ENCODE peak calls at places on chromosome 7, in ten cellular contexts. One of them, this sample, is unnamed. For H3K36me3 and H3K4me1, the result is how much of the 10 kb centered on the place peaks cover.

GRCh38 chr7:94656925-94657731 is 1.2 kb upstream of the SGCE start:
- DNase-seq in HepG2: no peak
- DNase-seq in IMR-90: peak
- DNase-seq in effector memory CD4-positive, alpha-beta T cell: peak
- DNase-seq in sigmoid colon: no peak
- DNase-seq in aorta: peak
- DNase-seq in CD8-positive, alpha-beta memory T cell: peak
- DNase-seq in Caco-2: peak
- DNase-seq in GM23248: peak
- DNase-seq in ascending aorta: no peak
- DNase-seq in this sample: no peak

GRCh38 chr7:68862736-68863135 is 735.5 kb upstream of the AUTS2 start:
- DNase-seq in IMR-90: no peak
- DNase-seq in HepG2: no peak
- DNase-seq in effector memory CD4-positive, alpha-beta T cell: no peak
- DNase-seq in ascending aorta: no peak
- DNase-seq in Caco-2: no peak
- DNase-seq in GM23248: no peak
- DNase-seq in sigmoid colon: no peak
- DNase-seq in aorta: no peak
- DNase-seq in CD8-positive, alpha-beta memory T cell: no peak
- DNase-seq in this sample: no peak

GRCh38 chr7:141042222-141043193 is 27.8 kb upstream of the MRPS33 start:
- DNase-seq in ascending aorta: no peak
- DNase-seq in HepG2: peak
- DNase-seq in sigmoid colon: no peak
- DNase-seq in GM23248: peak
- DNase-seq in Caco-2: no peak
- DNase-seq in effector memory CD4-positive, alpha-beta T cell: no peak
- DNase-seq in CD8-positive, alpha-beta memory T cell: no peak
- DNase-seq in IMR-90: peak
- DNase-seq in aorta: no peak
- DNase-seq in this sample: no peak

GRCh38 chr7:5351508-5352265 is 68.9 kb downstream of the SLC29A4 start:
- DNase-seq in CD8-positive, alpha-beta memory T cell: no peak
- DNase-seq in HepG2: no peak
- DNase-seq in aorta: no peak
- DNase-seq in Caco-2: no peak
- DNase-seq in effector memory CD4-positive, alpha-beta T cell: no peak
- DNase-seq in IMR-90: peak
- DNase-seq in GM23248: no peak
- DNase-seq in ascending aorta: no peak
- DNase-seq in sigmoid colon: peak
- DNase-seq in this sample: no peak

GRCh38 chr7:102279537-102280400 is 6.9 kb upstream of the SH2B2 start:
- DNase-seq in GM23248: peak
- DNase-seq in HepG2: peak
- DNase-seq in IMR-90: peak
- DNase-seq in CD8-positive, alpha-beta memory T cell: peak
- DNase-seq in sigmoid colon: no peak
- DNase-seq in effector memory CD4-positive, alpha-beta T cell: peak
- DNase-seq in aorta: no peak
- DNase-seq in Caco-2: peak
- DNase-seq in ascending aorta: no peak
- DNase-seq in this sample: peak

GRCh38 chr7:80785961-80786360 is 132.9 kb downstream of the SEMA3C start:
- DNase-seq in sigmoid colon: no peak
- DNase-seq in aorta: no peak
- DNase-seq in HepG2: no peak
- DNase-seq in IMR-90: peak
- DNase-seq in Caco-2: no peak
- DNase-seq in GM23248: peak
- DNase-seq in CD8-positive, alpha-beta memory T cell: no peak
- DNase-seq in effector memory CD4-positive, alpha-beta T cell: no peak
- DNase-seq in ascending aorta: no peak
- DNase-seq in this sample: no peak

GRCh38 chr7:132211971-132212370 is 364.3 kb downstream of the PLXNA4 start:
- DNase-seq in sigmoid colon: peak
- DNase-seq in CD8-positive, alpha-beta memory T cell: no peak
- DNase-seq in ascending aorta: no peak
- DNase-seq in effector memory CD4-positive, alpha-beta T cell: no peak
- DNase-seq in GM23248: no peak
- DNase-seq in HepG2: no peak
- DNase-seq in aorta: no peak
- DNase-seq in IMR-90: no peak
- DNase-seq in Caco-2: no peak
- DNase-seq in this sample: no peak

GRCh38 chr7:4069268-4070095 is 612.6 kb upstream of the FOXK1 start:
- DNase-seq in GM23248: no peak
- DNase-seq in IMR-90: no peak
- DNase-seq in sigmoid colon: no peak
- DNase-seq in ascending aorta: no peak
- DNase-seq in Caco-2: no peak
- DNase-seq in effector memory CD4-positive, alpha-beta T cell: no peak
- DNase-seq in aorta: no peak
- DNase-seq in HepG2: no peak
- DNase-seq in CD8-positive, alpha-beta memory T cell: no peak
- DNase-seq in this sample: no peak

GRCh38 chr7:129433823-129434171 is 435 bp upstream of the STRIP2 start:
- DNase-seq in aorta: no peak
- DNase-seq in IMR-90: no peak
- DNase-seq in ascending aorta: no peak
- DNase-seq in GM23248: no peak
- DNase-seq in sigmoid colon: no peak
- DNase-seq in CD8-positive, alpha-beta memory T cell: no peak
- DNase-seq in Caco-2: peak
- DNase-seq in HepG2: peak
- DNase-seq in effector memory CD4-positive, alpha-beta T cell: no peak
- DNase-seq in this sample: no peak

GRCh38 chr7:51321961-51322515 is 5.4 kb upstream of the COBL start:
- DNase-seq in effector memory CD4-positive, alpha-beta T cell: no peak
- DNase-seq in GM23248: no peak
- DNase-seq in HepG2: no peak
- DNase-seq in Caco-2: no peak
- DNase-seq in aorta: no peak
- DNase-seq in CD8-positive, alpha-beta memory T cell: no peak
- DNase-seq in ascending aorta: no peak
- DNase-seq in sigmoid colon: no peak
- DNase-seq in IMR-90: no peak
- DNase-seq in this sample: no peak

GRCh38 chr7:128188396-128189230 is 52.5 kb upstream of the LEP start:
- DNase-seq in ascending aorta: no peak
- DNase-seq in CD8-positive, alpha-beta memory T cell: no peak
- DNase-seq in sigmoid colon: peak
- DNase-seq in IMR-90: no peak
- DNase-seq in aorta: no peak
- DNase-seq in effector memory CD4-positive, alpha-beta T cell: no peak
- DNase-seq in HepG2: no peak
- DNase-seq in GM23248: no peak
- DNase-seq in Caco-2: peak
- DNase-seq in this sample: no peak

GRCh38 chr7:24445041-24445440 is 128.2 kb upstream of the PALS2 start:
- DNase-seq in effector memory CD4-positive, alpha-beta T cell: no peak
- DNase-seq in aorta: no peak
- DNase-seq in GM23248: no peak
- DNase-seq in IMR-90: no peak
- DNase-seq in ascending aorta: no peak
- DNase-seq in Caco-2: no peak
- DNase-seq in HepG2: no peak
- DNase-seq in CD8-positive, alpha-beta memory T cell: no peak
- DNase-seq in sigmoid colon: no peak
- DNase-seq in this sample: no peak

GRCh38 chr7:148191391-148192076 is 399.0 kb upstream of the C7orf33 start:
- DNase-seq in effector memory CD4-positive, alpha-beta T cell: no peak
- DNase-seq in HepG2: no peak
- DNase-seq in ascending aorta: no peak
- DNase-seq in sigmoid colon: no peak
- DNase-seq in IMR-90: no peak
- DNase-seq in aorta: no peak
- DNase-seq in CD8-positive, alpha-beta memory T cell: no peak
- DNase-seq in Caco-2: no peak
- DNase-seq in GM23248: no peak
- DNase-seq in this sample: no peak

GRCh38 chr7:142556745-142557144 is 192.5 kb upstream of the PRSS1 start:
- DNase-seq in GM23248: peak
- DNase-seq in IMR-90: peak
- DNase-seq in ascending aorta: peak
- DNase-seq in aorta: peak
- DNase-seq in Caco-2: peak
- DNase-seq in CD8-positive, alpha-beta memory T cell: no peak
- DNase-seq in sigmoid colon: no peak
- DNase-seq in effector memory CD4-positive, alpha-beta T cell: no peak
- DNase-seq in HepG2: peak
- DNase-seq in this sample: no peak

GRCh38 chr7:102942181-102942882 is 29.5 kb downstream of the LRRC17 start:
- DNase-seq in HepG2: no peak
- DNase-seq in IMR-90: no peak
- DNase-seq in ascending aorta: no peak
- DNase-seq in sigmoid colon: no peak
- DNase-seq in GM23248: no peak
- DNase-seq in Caco-2: no peak
- DNase-seq in aorta: no peak
- DNase-seq in CD8-positive, alpha-beta memory T cell: no peak
- DNase-seq in effector memory CD4-positive, alpha-beta T cell: no peak
- DNase-seq in this sample: no peak

GRCh38 chr7:10973061-10973941 is at the start of gene PHF14:
- DNase-seq in effector memory CD4-positive, alpha-beta T cell: peak
- DNase-seq in Caco-2: peak
- DNase-seq in CD8-positive, alpha-beta memory T cell: peak
- DNase-seq in sigmoid colon: peak
- DNase-seq in ascending aorta: peak
- DNase-seq in HepG2: peak
- DNase-seq in GM23248: peak
- DNase-seq in IMR-90: peak
- DNase-seq in aorta: peak
- DNase-seq in this sample: peak

GRCh38 chr7:114426380-114426779 is 11.8 kb downstream of the FOXP2 start:
- DNase-seq in HepG2: no peak
- DNase-seq in IMR-90: no peak
- DNase-seq in effector memory CD4-positive, alpha-beta T cell: no peak
- DNase-seq in GM23248: no peak
- DNase-seq in ascending aorta: no peak
- DNase-seq in sigmoid colon: no peak
- DNase-seq in Caco-2: no peak
- DNase-seq in aorta: no peak
- DNase-seq in CD8-positive, alpha-beta memory T cell: no peak
- DNase-seq in this sample: no peak

GRCh38 chr7:200704-201103 is 8.3 kb downstream of the FAM20C start:
- DNase-seq in IMR-90: no peak
- DNase-seq in HepG2: no peak
- DNase-seq in CD8-positive, alpha-beta memory T cell: no peak
- DNase-seq in Caco-2: no peak
- DNase-seq in GM23248: no peak
- DNase-seq in ascending aorta: no peak
- DNase-seq in effector memory CD4-positive, alpha-beta T cell: no peak
- DNase-seq in sigmoid colon: no peak
- DNase-seq in aorta: no peak
- DNase-seq in this sample: no peak

GRCh38 chr7:44561962-44562621 is 11.6 kb downstream of the DDX56 start:
- DNase-seq in ascending aorta: no peak
- DNase-seq in IMR-90: peak
- DNase-seq in HepG2: peak
- DNase-seq in Caco-2: peak
- DNase-seq in GM23248: peak
- DNase-seq in effector memory CD4-positive, alpha-beta T cell: no peak
- DNase-seq in aorta: no peak
- DNase-seq in CD8-positive, alpha-beta memory T cell: no peak
- DNase-seq in sigmoid colon: no peak
- DNase-seq in this sample: no peak

GRCh38 chr7:142542938-142543337 is 206.3 kb upstream of the PRSS1 start:
- DNase-seq in Caco-2: no peak
- DNase-seq in HepG2: no peak
- DNase-seq in aorta: no peak
- DNase-seq in effector memory CD4-positive, alpha-beta T cell: no peak
- DNase-seq in ascending aorta: no peak
- DNase-seq in GM23248: peak
- DNase-seq in IMR-90: peak
- DNase-seq in CD8-positive, alpha-beta memory T cell: no peak
- DNase-seq in sigmoid colon: no peak
- DNase-seq in this sample: no peak

GRCh38 chr7:48078470-48078869 is 10.6 kb upstream of the UPP1 start:
- DNase-seq in sigmoid colon: no peak
- DNase-seq in ascending aorta: no peak
- DNase-seq in effector memory CD4-positive, alpha-beta T cell: no peak
- DNase-seq in aorta: no peak
- DNase-seq in HepG2: no peak
- DNase-seq in GM23248: no peak
- DNase-seq in IMR-90: no peak
- DNase-seq in CD8-positive, alpha-beta memory T cell: no peak
- DNase-seq in Caco-2: no peak
- DNase-seq in this sample: no peak

GRCh38 chr7:64978497-64979203 is 12.2 kb downstream of the ZNF117 start:
- DNase-seq in sigmoid colon: no peak
- DNase-seq in Caco-2: no peak
- DNase-seq in GM23248: no peak
- DNase-seq in ascending aorta: no peak
- DNase-seq in effector memory CD4-positive, alpha-beta T cell: no peak
- DNase-seq in IMR-90: no peak
- DNase-seq in aorta: no peak
- DNase-seq in HepG2: no peak
- DNase-seq in CD8-positive, alpha-beta memory T cell: no peak
- DNase-seq in this sample: no peak
- H3K36me3 ChIP-seq in sigmoid colon: under half
- H3K36me3 ChIP-seq in Caco-2: under half
- H3K36me3 ChIP-seq in GM23248: half or more
- H3K36me3 ChIP-seq in ascending aorta: under half
- H3K36me3 ChIP-seq in effector memory CD4-positive, alpha-beta T cell: under half
- H3K36me3 ChIP-seq in IMR-90: under half
- H3K36me3 ChIP-seq in aorta: under half
- H3K36me3 ChIP-seq in HepG2: under half
- H3K36me3 ChIP-seq in CD8-positive, alpha-beta memory T cell: under half
- H3K36me3 ChIP-seq in this sample: under half

GRCh38 chr7:157987906-157988305 is 599.7 kb downstream of the PTPRN2 start:
- DNase-seq in IMR-90: no peak
- DNase-seq in ascending aorta: no peak
- DNase-seq in aorta: no peak
- DNase-seq in CD8-positive, alpha-beta memory T cell: no peak
- DNase-seq in HepG2: no peak
- DNase-seq in sigmoid colon: no peak
- DNase-seq in effector memory CD4-positive, alpha-beta T cell: no peak
- DNase-seq in GM23248: no peak
- DNase-seq in Caco-2: no peak
- DNase-seq in this sample: no peak
- H3K4me3 ChIP-seq in IMR-90: no peak
- H3K4me3 ChIP-seq in ascending aorta: no peak
- H3K4me3 ChIP-seq in aorta: no peak
- H3K4me3 ChIP-seq in CD8-positive, alpha-beta memory T cell: no peak
- H3K4me3 ChIP-seq in HepG2: no peak
- H3K4me3 ChIP-seq in sigmoid colon: no peak
- H3K4me3 ChIP-seq in effector memory CD4-positive, alpha-beta T cell: no peak
- H3K4me3 ChIP-seq in GM23248: no peak
- H3K4me3 ChIP-seq in Caco-2: no peak
- H3K4me3 ChIP-seq in this sample: no peak

GRCh38 chr7:90270431-90271178 is 25.6 kb downstream of the CFAP69 start:
- DNase-seq in GM23248: no peak
- DNase-seq in CD8-positive, alpha-beta memory T cell: no peak
- DNase-seq in HepG2: peak
- DNase-seq in sigmoid colon: no peak
- DNase-seq in Caco-2: no peak
- DNase-seq in IMR-90: no peak
- DNase-seq in ascending aorta: no peak
- DNase-seq in effector memory CD4-positive, alpha-beta T cell: no peak
- DNase-seq in aorta: no peak
- DNase-seq in this sample: no peak
- H3K4me1 ChIP-seq in GM23248: under half
- H3K4me1 ChIP-seq in CD8-positive, alpha-beta memory T cell: under half
- H3K4me1 ChIP-seq in HepG2: half or more
- H3K4me1 ChIP-seq in sigmoid colon: under half
- H3K4me1 ChIP-seq in Caco-2: half or more
- H3K4me1 ChIP-seq in IMR-90: under half
- H3K4me1 ChIP-seq in ascending aorta: under half
- H3K4me1 ChIP-seq in effector memory CD4-positive, alpha-beta T cell: under half
- H3K4me1 ChIP-seq in aorta: under half
- H3K4me1 ChIP-seq in this sample: under half

GRCh38 chr7:55190511-55191160 is 171.8 kb downstream of the EGFR start:
- DNase-seq in GM23248: no peak
- DNase-seq in aorta: no peak
- DNase-seq in Caco-2: no peak
- DNase-seq in CD8-positive, alpha-beta memory T cell: no peak
- DNase-seq in sigmoid colon: peak
- DNase-seq in HepG2: no peak
- DNase-seq in IMR-90: no peak
- DNase-seq in effector memory CD4-positive, alpha-beta T cell: no peak
- DNase-seq in ascending aorta: no peak
- DNase-seq in this sample: no peak
- H3K36me3 ChIP-seq in GM23248: under half
- H3K36me3 ChIP-seq in aorta: under half
- H3K36me3 ChIP-seq in Caco-2: under half
- H3K36me3 ChIP-seq in CD8-positive, alpha-beta memory T cell: under half
- H3K36me3 ChIP-seq in sigmoid colon: half or more
- H3K36me3 ChIP-seq in HepG2: under half
- H3K36me3 ChIP-seq in IMR-90: under half
- H3K36me3 ChIP-seq in effector memory CD4-positive, alpha-beta T cell: under half
- H3K36me3 ChIP-seq in ascending aorta: under half
- H3K36me3 ChIP-seq in this sample: under half

This sample was measured in CD4-positive, CD25-positive, alpha-beta regulatory T cell.